ENCODE peak calls at places on chromosomes 1 and 21, in five cellular contexts. Q is LoVo; P is DMS 273 treated with DMSO at 0.1 percent for 48 hours; Z is stimulated activated CD4-positive, alpha-beta T cell treated with anti-CD3 and anti-CD28 coated beads, Interleukin-15, amount 100 ng/mL, for 24 hours; Y is stimulated activated CD8-positive, alpha-beta memory T cell treated with anti-CD3 and anti-CD28 coated beads, Interleukin-4, amount 100 ng/mL, for 4 hours. A is an unnamed sample.

GRCh38 chr1:201760516-201760915 is 68.4 kb upstream of the IPO9 start:
- DNase-seq in P (no peak), Y (no peak), Z (no peak), Q (no peak), A (no peak)

GRCh38 chr1:63475761-63476160 is 47.3 kb downstream of the ITGB3BP start:
- DNase-seq in Y (no peak), Q (no peak), Z (no peak), P (no peak), A (no peak)

GRCh38 chr1:45394342-45394741 is 54.1 kb upstream of the MUTYH start:
- DNase-seq in Q (no peak), Y (no peak), Z (no peak), P (no peak), A (no peak)

GRCh38 chr1:34781071-34781843 is at the start of gene GJB3:
- DNase-seq in Y (no peak), Q (peak), Z (peak), P (no peak), A (no peak)

GRCh38 chr1:226181996-226182714 is 4.4 kb downstream of the ACBD3 start:
- DNase-seq in Y (no peak), P (no peak), Q (peak), Z (no peak), A (no peak)

GRCh38 chr1:15803380-15803779 is 4.1 kb downstream of the UQCRHL start:
- DNase-seq in P (no peak), Y (no peak), Z (peak), Q (no peak), A (no peak)

GRCh38 chr1:174262747-174263241 is 103.5 kb downstream of the RABGAP1L start:
- DNase-seq in Z (no peak), Q (peak), P (peak), Y (no peak), A (no peak)

GRCh38 chr1:21608813-21609212 is 60.3 kb downstream of the RAP1GAP start:
- DNase-seq in Y (no peak), Z (no peak), P (no peak), Q (no peak), A (no peak)

GRCh38 chr1:220706480-220706879 is 16.3 kb downstream of the C1orf115 start:
- DNase-seq in P (no peak), Y (no peak), Z (no peak), Q (no peak), A (no peak)

GRCh38 chr1:162359523-162360236 is 17.0 kb downstream of the SPATA46 start:
- DNase-seq in Q (no peak), Z (no peak), Y (no peak), P (no peak), A (no peak)

GRCh38 chr1:97581614-97582051 is 339.2 kb downstream of the DPYD start:
- DNase-seq in Z (no peak), Q (no peak), Y (no peak), P (no peak), A (no peak)

GRCh38 chr1:204377800-204378608 is 18.3 kb upstream of the PLEKHA6 start:
- DNase-seq in Q (peak), Z (peak), P (no peak), Y (no peak), A (no peak)

GRCh38 chr1:30088594-30089556 is 634.5 kb downstream of the MATN1 start:
- DNase-seq in Q (peak), P (no peak), Z (no peak), Y (no peak), A (peak)

GRCh38 chr1:71422221-71422620 is 341.4 kb upstream of the ZRANB2 start:
- DNase-seq in Q (no peak), P (no peak), Z (no peak), Y (no peak), A (no peak)

GRCh38 chr1:43554444-43554992 is 23.8 kb downstream of the PTPRF start:
- DNase-seq in P (no peak), Y (no peak), Z (peak), Q (no peak), A (peak)

GRCh38 chr1:33119050-33119449 is 38.1 kb downstream of the AZIN2 start:
- DNase-seq in Y (no peak), P (no peak), Q (no peak), Z (no peak), A (no peak)

GRCh38 chr1:213821175-213821942 is 166.4 kb upstream of the PROX1 start:
- DNase-seq in Q (no peak), P (no peak), Y (no peak), Z (no peak), A (no peak)

GRCh38 chr1:95043141-95043980 is 29.4 kb downstream of the ALG14 start:
- DNase-seq in P (peak), Z (peak), Y (peak), Q (peak), A (peak)

GRCh38 chr1:10210841-10211804 is 753 bp downstream of the KIF1B start:
- DNase-seq in Z (peak), Y (no peak), P (no peak), Q (peak), A (no peak)

GRCh38 chr1:63924600-63924999 is 150.8 kb downstream of the ROR1 start:
- DNase-seq in P (no peak), Q (no peak), Z (no peak), Y (no peak), A (no peak)

GRCh38 chr21:34807146-34807880 is 138.5 kb downstream of the CLIC6 start:
- DNase-seq in Q (peak), Z (peak), P (no peak), Y (peak), A (no peak)

GRCh38 chr21:45294509-45295291 is 7.0 kb upstream of the POFUT2 start:
- DNase-seq in Z (no peak), Y (no peak), P (no peak), Q (no peak), A (no peak)

GRCh38 chr1:211153932-211154331 is 20.0 kb upstream of the KCNH1 start:
- DNase-seq in Y (no peak), P (no peak), Q (no peak), Z (no peak), A (no peak)

GRCh38 chr1:71093938-71094337 is 13.1 kb upstream of the ZRANB2 start:
- DNase-seq in P (no peak), Z (no peak), Q (peak), Y (no peak), A (no peak)

GRCh38 chr1:14808768-14809167 is 210.3 kb downstream of the KAZN start:
- DNase-seq in Q (no peak), P (no peak), Z (no peak), Y (no peak), A (no peak)

GRCh38 chr1:188615321-188615720 is 1786.6 kb downstream of the PLA2G4A start:
- DNase-seq in Z (no peak), P (no peak), Y (no peak), Q (no peak), A (no peak)

GRCh38 chr1:16122916-16123315 is 33.0 kb downstream of the EPHA2 start:
- DNase-seq in Q (no peak), Y (peak), Z (peak), P (no peak), A (no peak)

GRCh38 chr1:165773324-165773965 is 4.8 kb upstream of the TMCO1 start:
- DNase-seq in Q (peak), Z (no peak), P (no peak), Y (no peak), A (no peak)

GRCh38 chr1:89938171-89939055 is 56.5 kb upstream of the ZNF326 start:
- DNase-seq in Z (no peak), Q (no peak), Y (no peak), P (no peak), A (no peak)

GRCh38 chr1:167312871-167313270 is 92.2 kb downstream of the POU2F1 start:
- DNase-seq in Q (no peak), Z (no peak), Y (no peak), P (no peak), A (no peak)

GRCh38 chr21:45475797-45476570 is 66.3 kb downstream of the SLC19A1 start:
- DNase-seq in Q (no peak), P (no peak), Z (no peak), Y (no peak), A (no peak)

GRCh38 chr1:68213843-68214242 is 18.5 kb downstream of the WLS start:
- DNase-seq in Z (no peak), Q (peak), P (no peak), Y (no peak), A (no peak)

GRCh38 chr1:232657426-232657825 is 27.5 kb upstream of the SIPA1L2 start:
- DNase-seq in P (no peak), Q (no peak), Z (no peak), Y (no peak), A (no peak)

GRCh38 chr1:100622037-100622436 is 84.1 kb downstream of the GPR88 start:
- DNase-seq in P (no peak), Z (no peak), Y (no peak), Q (no peak), A (no peak)

GRCh38 chr21:42737969-42738590 is 84.7 kb downstream of the PDE9A start:
- DNase-seq in Y (no peak), Q (no peak), Z (no peak), P (no peak), A (no peak)

GRCh38 chr1:99264201-99265021 is at the start of gene PLPPR4:
- DNase-seq in Y (no peak), Z (peak), Q (no peak), P (no peak), A (no peak)

GRCh38 chr21:18772404-18772803 is 368.8 kb upstream of the TMPRSS15 start:
- DNase-seq in Y (no peak), P (no peak), Q (no peak), Z (no peak), A (no peak)

GRCh38 chr1:165520646-165521045 is 23.2 kb upstream of the LRRC52 start:
- DNase-seq in Z (no peak), P (no peak), Q (no peak), Y (no peak), A (no peak)

GRCh38 chr1:29513357-29513756 is 277.0 kb downstream of the PTPRU start:
- DNase-seq in Y (no peak), Z (peak), P (peak), Q (peak), A (peak)